ENCODE peak calls at places on chromosomes 1 and 21, in five cellular contexts. One of them, this sample, is unnamed.

GRCh38 chr1:221025391-221026355 is 146.4 kb downstream of the HLX start:
- DNase-seq in IMR-90: peak; percentile 25
- DNase-seq in kidney: no peak
- DNase-seq in heart right ventricle: no peak
- DNase-seq in esophagus squamous epithelium: no peak
- DNase-seq in this sample: no peak

GRCh38 chr1:247407180-247407616 is 8.8 kb upstream of the NLRP3 start:
- DNase-seq in heart right ventricle: no peak
- DNase-seq in IMR-90: no peak
- DNase-seq in esophagus squamous epithelium: no peak
- DNase-seq in kidney: peak; percentile 77
- DNase-seq in this sample: peak; percentile 76

GRCh38 chr21:39579734-39580332 is 32.9 kb upstream of the B3GALT5 start:
- DNase-seq in IMR-90: no peak
- DNase-seq in heart right ventricle: no peak
- DNase-seq in kidney: no peak
- DNase-seq in esophagus squamous epithelium: no peak
- DNase-seq in this sample: no peak

GRCh38 chr1:204084247-204084772 is 11.4 kb downstream of the SOX13 start:
- DNase-seq in kidney: peak; percentile 84
- DNase-seq in IMR-90: no peak
- DNase-seq in heart right ventricle: no peak
- DNase-seq in esophagus squamous epithelium: no peak
- DNase-seq in this sample: no peak

GRCh38 chr1:37809942-37810341 is 1.9 kb upstream of the YRDC start:
- DNase-seq in esophagus squamous epithelium: no peak
- DNase-seq in heart right ventricle: no peak
- DNase-seq in kidney: no peak
- DNase-seq in IMR-90: no peak
- DNase-seq in this sample: no peak

GRCh38 chr21:38869946-38870345 is 64.2 kb downstream of the ETS2 start:
- DNase-seq in heart right ventricle: no peak
- DNase-seq in IMR-90: peak; percentile 71
- DNase-seq in esophagus squamous epithelium: no peak
- DNase-seq in kidney: no peak
- DNase-seq in this sample: no peak

GRCh38 chr1:210185063-210185462 is 47.5 kb upstream of the SERTAD4 start:
- DNase-seq in IMR-90: no peak
- DNase-seq in esophagus squamous epithelium: no peak
- DNase-seq in heart right ventricle: no peak
- DNase-seq in kidney: no peak
- DNase-seq in this sample: no peak

GRCh38 chr1:230212405-230212936 is 145.4 kb downstream of the GALNT2 start:
- DNase-seq in kidney: no peak
- DNase-seq in heart right ventricle: no peak
- DNase-seq in IMR-90: no peak
- DNase-seq in esophagus squamous epithelium: no peak
- DNase-seq in this sample: no peak

GRCh38 chr1:59062743-59063142 is 234.2 kb upstream of the FGGY start:
- DNase-seq in kidney: no peak
- DNase-seq in IMR-90: peak; percentile 76
- DNase-seq in heart right ventricle: no peak
- DNase-seq in esophagus squamous epithelium: no peak
- DNase-seq in this sample: peak; percentile 73

GRCh38 chr1:26285366-26286063 is 5.6 kb downstream of the SH3BGRL3 start:
- DNase-seq in esophagus squamous epithelium: no peak
- DNase-seq in IMR-90: no peak
- DNase-seq in heart right ventricle: no peak
- DNase-seq in kidney: peak; percentile 61
- DNase-seq in this sample: no peak

GRCh38 chr1:101174722-101175121 is 62.1 kb upstream of the S1PR1 start:
- DNase-seq in heart right ventricle: no peak
- DNase-seq in esophagus squamous epithelium: no peak
- DNase-seq in IMR-90: peak; percentile 82
- DNase-seq in kidney: no peak
- DNase-seq in this sample: no peak

GRCh38 chr1:8197493-8198282 is 120.2 kb upstream of the SLC45A1 start:
- DNase-seq in heart right ventricle: peak; percentile 26
- DNase-seq in esophagus squamous epithelium: no peak
- DNase-seq in kidney: peak; percentile 84
- DNase-seq in IMR-90: peak; percentile 97
- DNase-seq in this sample: peak; percentile 80

GRCh38 chr1:30449003-30449402 is 274.4 kb downstream of the MATN1 start:
- DNase-seq in heart right ventricle: no peak
- DNase-seq in IMR-90: no peak
- DNase-seq in kidney: no peak
- DNase-seq in esophagus squamous epithelium: no peak
- DNase-seq in this sample: peak; percentile 28

GRCh38 chr1:26580116-26580515 is 50.6 kb downstream of the RPS6KA1 start:
- DNase-seq in kidney: no peak
- DNase-seq in esophagus squamous epithelium: no peak
- DNase-seq in heart right ventricle: no peak
- DNase-seq in IMR-90: no peak
- DNase-seq in this sample: no peak

GRCh38 chr1:208587110-208587509 is 342.9 kb upstream of the PLXNA2 start:
- DNase-seq in kidney: no peak
- DNase-seq in esophagus squamous epithelium: no peak
- DNase-seq in IMR-90: no peak
- DNase-seq in heart right ventricle: no peak
- DNase-seq in this sample: no peak

GRCh38 chr1:214165850-214166374 is 115.0 kb upstream of the SMYD2 start:
- DNase-seq in IMR-90: no peak
- DNase-seq in esophagus squamous epithelium: no peak
- DNase-seq in kidney: no peak
- DNase-seq in heart right ventricle: no peak
- DNase-seq in this sample: no peak

GRCh38 chr21:26844258-26845065 is 747 bp downstream of the ADAMTS1 start:
- DNase-seq in IMR-90: peak; percentile 22
- DNase-seq in heart right ventricle: peak; percentile 68
- DNase-seq in esophagus squamous epithelium: no peak
- DNase-seq in kidney: peak; percentile 89
- DNase-seq in this sample: no peak

GRCh38 chr21:25999935-26000582 is 170.5 kb downstream of the APP start:
- DNase-seq in esophagus squamous epithelium: no peak
- DNase-seq in kidney: peak; percentile 70
- DNase-seq in heart right ventricle: no peak
- DNase-seq in IMR-90: no peak
- DNase-seq in this sample: no peak

GRCh38 chr1:110463695-110464094 is 12.7 kb downstream of the PROK1 start:
- DNase-seq in heart right ventricle: no peak
- DNase-seq in IMR-90: peak; percentile 75
- DNase-seq in esophagus squamous epithelium: no peak
- DNase-seq in kidney: peak; percentile 7
- DNase-seq in this sample: no peak

GRCh38 chr1:71783096-71783495 is 499.2 kb downstream of the NEGR1 start:
- DNase-seq in esophagus squamous epithelium: no peak
- DNase-seq in kidney: no peak
- DNase-seq in IMR-90: no peak
- DNase-seq in heart right ventricle: no peak
- DNase-seq in this sample: no peak

GRCh38 chr21:17901458-17902092 is 82.4 kb upstream of the C21orf91 start:
- DNase-seq in IMR-90: peak; percentile 10
- DNase-seq in kidney: no peak
- DNase-seq in esophagus squamous epithelium: no peak
- DNase-seq in heart right ventricle: no peak
- DNase-seq in this sample: no peak

GRCh38 chr1:94929351-94929814 is 2.5 kb upstream of the CNN3 start:
- DNase-seq in kidney: no peak
- DNase-seq in IMR-90: no peak
- DNase-seq in heart right ventricle: no peak
- DNase-seq in esophagus squamous epithelium: no peak
- DNase-seq in this sample: no peak

GRCh38 chr1:72435025-72435424 is 152.7 kb upstream of the NEGR1 start:
- DNase-seq in heart right ventricle: no peak
- DNase-seq in esophagus squamous epithelium: no peak
- DNase-seq in kidney: no peak
- DNase-seq in IMR-90: peak; percentile 80
- DNase-seq in this sample: no peak

GRCh38 chr1:5908461-5909375 is 83.5 kb downstream of the NPHP4 start:
- DNase-seq in esophagus squamous epithelium: no peak
- DNase-seq in kidney: no peak
- DNase-seq in IMR-90: no peak
- DNase-seq in heart right ventricle: no peak
- DNase-seq in this sample: no peak

GRCh38 chr1:200699871-200700270 is 30.2 kb upstream of the DDX59 start:
- DNase-seq in heart right ventricle: no peak
- DNase-seq in esophagus squamous epithelium: no peak
- DNase-seq in IMR-90: peak; percentile 97
- DNase-seq in kidney: no peak
- DNase-seq in this sample: no peak

GRCh38 chr1:151839457-151840409 is at the start of gene C2CD4D:
- DNase-seq in esophagus squamous epithelium: no peak
- DNase-seq in heart right ventricle: no peak
- DNase-seq in IMR-90: no peak
- DNase-seq in kidney: peak; percentile 90
- DNase-seq in this sample: no peak

GRCh38 chr1:25623007-25623406 is 6.4 kb downstream of the MAN1C1 start:
- DNase-seq in esophagus squamous epithelium: no peak
- DNase-seq in IMR-90: no peak
- DNase-seq in heart right ventricle: no peak
- DNase-seq in kidney: no peak
- DNase-seq in this sample: no peak

GRCh38 chr1:218524526-218524925 is 179.4 kb downstream of the TGFB2 start:
- DNase-seq in heart right ventricle: no peak
- DNase-seq in kidney: no peak
- DNase-seq in IMR-90: peak; percentile 44
- DNase-seq in esophagus squamous epithelium: no peak
- DNase-seq in this sample: no peak

GRCh38 chr1:13725714-13726175 is 25.8 kb downstream of the PRDM2 start:
- DNase-seq in esophagus squamous epithelium: no peak
- DNase-seq in kidney: no peak
- DNase-seq in heart right ventricle: no peak
- DNase-seq in IMR-90: peak; percentile 25
- DNase-seq in this sample: no peak

GRCh38 chr1:172704446-172705176 is 45.7 kb downstream of the FASLG start:
- DNase-seq in IMR-90: no peak
- DNase-seq in esophagus squamous epithelium: no peak
- DNase-seq in kidney: no peak
- DNase-seq in heart right ventricle: no peak
- DNase-seq in this sample: no peak
- H3K4me3 ChIP-seq in IMR-90: no peak overlapping the region
- H3K4me3 ChIP-seq in esophagus squamous epithelium: no peak overlapping the region
- H3K4me3 ChIP-seq in kidney: no peak overlapping the region
- H3K4me3 ChIP-seq in heart right ventricle: no peak overlapping the region
- H3K4me3 ChIP-seq in this sample: no peak overlapping the region

GRCh38 chr1:14945132-14946010 is 208.2 kb upstream of the TMEM51 start:
- DNase-seq in heart right ventricle: peak; percentile 41
- DNase-seq in esophagus squamous epithelium: no peak
- DNase-seq in IMR-90: peak; percentile 90
- DNase-seq in kidney: peak; percentile 90
- DNase-seq in this sample: no peak

GRCh38 chr1:14944471-14944981 is 209.0 kb upstream of the TMEM51 start:
- DNase-seq in heart right ventricle: no peak
- DNase-seq in kidney: peak; percentile 65
- DNase-seq in IMR-90: no peak
- DNase-seq in esophagus squamous epithelium: no peak
- DNase-seq in this sample: no peak

GRCh38 chr1:14941865-14942264 is 211.7 kb upstream of the TMEM51 start:
- DNase-seq in IMR-90: no peak
- DNase-seq in heart right ventricle: no peak
- DNase-seq in esophagus squamous epithelium: no peak
- DNase-seq in kidney: no peak
- DNase-seq in this sample: no peak

GRCh38 chr1:14946011-14946359 is 207.6 kb upstream of the TMEM51 start:
- DNase-seq in esophagus squamous epithelium: no peak
- DNase-seq in heart right ventricle: no peak
- DNase-seq in IMR-90: no peak
- DNase-seq in kidney: no peak
- DNase-seq in this sample: no peak

DNA sequence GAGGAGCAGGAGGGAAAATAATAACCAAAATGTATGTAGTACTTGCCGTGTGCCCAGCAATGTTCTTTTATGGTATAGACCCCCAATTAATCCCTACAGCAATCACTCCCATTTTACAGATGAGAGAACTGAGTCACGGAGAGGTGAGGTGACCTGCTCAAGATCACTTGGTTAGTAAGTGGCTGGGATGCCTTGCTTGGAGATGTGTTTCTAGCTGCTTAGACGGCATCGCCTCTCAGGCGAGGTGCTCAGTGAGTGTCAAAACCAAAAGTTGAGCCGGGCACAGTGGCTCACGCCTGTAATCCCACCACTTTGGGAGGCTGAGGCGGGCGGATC is 210.1 kb upstream of the TMEM51 start:
- DNase-seq in esophagus squamous epithelium: no peak
- DNase-seq in heart right ventricle: no peak
- DNase-seq in kidney: no peak
- DNase-seq in IMR-90: no peak
- DNase-seq in this sample: no peak
- H3K4me1 ChIP-seq in esophagus squamous epithelium: peaks cover 40% of the 10 kb centered on the region
- H3K4me1 ChIP-seq in heart right ventricle: peaks cover 48% of the 10 kb centered on the region
- H3K4me1 ChIP-seq in kidney: peaks cover 66% of the 10 kb centered on the region
- H3K4me1 ChIP-seq in IMR-90: peaks cover 49% of the 10 kb centered on the region
- H3K4me1 ChIP-seq in this sample: peaks cover 57% of the 10 kb centered on the region

GRCh38 chr21:33540711-33541104 is 1.2 kb downstream of the GART start:
- DNase-seq in kidney: no peak
- DNase-seq in esophagus squamous epithelium: no peak
- DNase-seq in heart right ventricle: no peak
- DNase-seq in IMR-90: no peak
- DNase-seq in this sample: no peak
- H3K4me3 ChIP-seq in kidney: no peak overlapping the region
- H3K4me3 ChIP-seq in esophagus squamous epithelium: no peak overlapping the region
- H3K4me3 ChIP-seq in heart right ventricle: peak overlapping the region; percentile 74
- H3K4me3 ChIP-seq in IMR-90: no peak overlapping the region
- H3K4me3 ChIP-seq in this sample: no peak overlapping the region

GRCh38 chr1:16140068-16140596 is 15.7 kb downstream of the EPHA2 start:
- DNase-seq in IMR-90: no peak
- DNase-seq in heart right ventricle: no peak
- DNase-seq in esophagus squamous epithelium: no peak
- DNase-seq in kidney: no peak
- DNase-seq in this sample: no peak

GRCh38 chr1:16138772-16139221 is 17.1 kb downstream of the EPHA2 start:
- DNase-seq in esophagus squamous epithelium: no peak
- DNase-seq in kidney: no peak
- DNase-seq in heart right ventricle: no peak
- DNase-seq in IMR-90: peak; percentile 32
- DNase-seq in this sample: no peak

GRCh38 chr1:16137890-16138467 is 17.9 kb downstream of the EPHA2 start:
- DNase-seq in esophagus squamous epithelium: no peak
- DNase-seq in IMR-90: no peak
- DNase-seq in heart right ventricle: no peak
- DNase-seq in kidney: no peak
- DNase-seq in this sample: no peak

GRCh38 chr1:16141573-16142336 is 14.1 kb downstream of the EPHA2 start:
- DNase-seq in kidney: no peak
- DNase-seq in heart right ventricle: peak; percentile 38
- DNase-seq in IMR-90: no peak
- DNase-seq in esophagus squamous epithelium: no peak
- DNase-seq in this sample: no peak

DNA sequence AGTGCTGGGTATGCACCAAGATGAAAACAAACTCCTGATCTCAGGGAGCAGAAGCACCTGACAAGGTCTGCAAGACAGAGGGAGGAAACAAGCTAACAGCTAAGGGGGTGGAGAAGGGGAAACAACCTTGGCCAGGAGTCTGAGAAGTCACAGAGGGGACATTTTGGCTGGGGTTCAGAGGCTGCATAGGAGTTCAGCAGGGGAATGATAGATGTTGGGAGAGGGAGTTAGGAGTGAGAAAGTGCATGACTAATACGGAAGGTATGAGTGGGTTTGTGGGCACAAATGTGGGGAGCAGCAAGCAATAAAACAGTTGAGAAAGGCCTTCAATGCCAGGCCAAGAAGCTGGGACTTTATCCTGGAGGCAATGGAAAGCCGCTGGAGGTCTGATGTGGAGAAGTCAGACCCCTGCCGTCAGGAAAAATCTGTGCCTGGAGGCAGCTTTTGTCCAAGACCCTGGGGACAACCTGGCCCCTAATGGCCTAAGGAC is 16.4 kb downstream of the EPHA2 start:
- DNase-seq in esophagus squamous epithelium: no peak
- DNase-seq in kidney: no peak
- DNase-seq in heart right ventricle: no peak
- DNase-seq in IMR-90: peak; percentile 85
- DNase-seq in this sample: no peak
- H3K4me1 ChIP-seq in esophagus squamous epithelium: peaks cover 37% of the 10 kb centered on the region
- H3K4me1 ChIP-seq in kidney: peaks cover 16% of the 10 kb centered on the region
- H3K4me1 ChIP-seq in heart right ventricle: peaks cover 54% of the 10 kb centered on the region
- H3K4me1 ChIP-seq in IMR-90: peaks cover 40% of the 10 kb centered on the region
- H3K4me1 ChIP-seq in this sample: peaks cover 62% of the 10 kb centered on the region

This sample was measured in right atrium auricular region.